ENCODE peak calls at places on chromosomes 7 and 10, in nine cellular contexts. L is GM20000; G is M059J; M is NCI-H1417 treated with DMSO at 0.1 percent for 48 hours; R is memory B cell; Z is NCI-H1436; N is LoVo; O is stromal cell of bone marrow; A is activated T-cell treated with anti-CD3 and anti-CD28 coated beads, Interleukin-2, amount 50 U/mL, for 1 hour. J is an unnamed sample.

GRCh38 chr7:20095441-20095840 is 121.7 kb downstream of the MACC1 start:
- DNase-seq in L (no peak), G (no peak), M (no peak), R (no peak), Z (no peak), N (no peak), O (no peak), A (no peak), J (no peak)

GRCh38 chr7:38169862-38170261 is 8.2 kb upstream of the STARD3NL start:
- DNase-seq in L (no peak), G (peak; percentile 93), M (no peak), R (no peak), Z (no peak), N (peak; percentile 24), O (peak; percentile 100), A (no peak), J (peak; percentile 77)

GRCh38 chr7:99380032-99380822 is 5.7 kb downstream of the ARPC1B start:
- DNase-seq in L (peak; percentile 78), G (no peak), M (no peak), R (peak; percentile 55), Z (no peak), N (no peak), O (no peak), A (peak; percentile 40), J (no peak)

GRCh38 chr10:125076121-125076825 is 84.1 kb downstream of the CTBP2 start:
- DNase-seq in L (no peak), G (no peak), M (no peak), R (no peak), Z (no peak), N (no peak), O (no peak), A (no peak), J (no peak)

GRCh38 chr10:93595378-93596288 is 5.4 kb downstream of the RBP4 start:
- DNase-seq in L (no peak), G (no peak), M (no peak), R (no peak), Z (no peak), N (no peak), O (no peak), A (no peak), J (no peak)

GRCh38 chr7:71264005-71264404 is 132.1 kb downstream of the GALNT17 start:
- DNase-seq in L (no peak), G (no peak), M (no peak), R (no peak), Z (no peak), N (no peak), O (no peak), A (no peak), J (no peak)

GRCh38 chr7:83159731-83160130 is 3.0 kb downstream of the PCLO start:
- DNase-seq in L (no peak), G (peak; percentile 17), M (no peak), R (no peak), Z (no peak), N (no peak), O (no peak), A (no peak), J (no peak)

GRCh38 chr10:62732841-62733653 is 71.5 kb upstream of the ADO start:
- DNase-seq in L (peak; percentile 71), G (peak; percentile 94), M (no peak), R (peak; percentile 44), Z (no peak), N (no peak), O (no peak), A (peak; percentile 63), J (peak; percentile 71)

GRCh38 chr7:78018541-78019456 is 220.2 kb downstream of the PHTF2 start:
- DNase-seq in L (no peak), G (peak; percentile 71), M (no peak), R (peak; percentile 9), Z (no peak), N (no peak), O (peak; percentile 45), A (no peak), J (no peak)

GRCh38 chr10:127194598-127194997 is 1.8 kb downstream of the INSYN2A start:
- DNase-seq in L (no peak), G (no peak), M (no peak), R (no peak), Z (no peak), N (no peak), O (no peak), A (no peak), J (no peak)

GRCh38 chr7:93773446-93773845 is 117.1 kb downstream of the TFPI2 start:
- DNase-seq in L (no peak), G (no peak), M (no peak), R (no peak), Z (no peak), N (no peak), O (no peak), A (no peak), J (no peak)

GRCh38 chr7:55570939-55571338 is 1.4 kb downstream of the VOPP1 start:
- DNase-seq in L (no peak), G (peak; percentile 88), M (no peak), R (no peak), Z (no peak), N (no peak), O (no peak), A (no peak), J (no peak)

GRCh38 chr10:131972474-131973071 is 9.2 kb downstream of the BNIP3 start:
- DNase-seq in L (no peak), G (no peak), M (no peak), R (no peak), Z (no peak), N (no peak), O (peak; percentile 31), A (peak; percentile 40), J (no peak)

GRCh38 chr10:90742189-90742588 is 115.7 kb downstream of the HTR7 start:
- DNase-seq in L (no peak), G (peak; percentile 88), M (no peak), R (no peak), Z (no peak), N (no peak), O (peak; percentile 13), A (no peak), J (no peak)

GRCh38 chr7:22958742-22959141 is 55.2 kb downstream of the HYCC1 start:
- DNase-seq in L (no peak), G (no peak), M (no peak), R (no peak), Z (no peak), N (no peak), O (no peak), A (no peak), J (no peak)

GRCh38 chr7:115748123-115748738 is 282.3 kb downstream of the TFEC start:
- DNase-seq in L (no peak), G (no peak), M (peak; percentile 47), R (no peak), Z (peak; percentile 10), N (peak; percentile 40), O (no peak), A (no peak), J (no peak)

GRCh38 chr10:79270471-79271246 is 76.6 kb upstream of the PPIF start:
- DNase-seq in L (no peak), G (no peak), M (no peak), R (no peak), Z (no peak), N (no peak), O (no peak), A (no peak), J (no peak)

GRCh38 chr7:7799138-7799537 is 80.7 kb upstream of the RPA3 start:
- DNase-seq in L (no peak), G (peak; percentile 56), M (no peak), R (no peak), Z (peak; percentile 15), N (peak; percentile 64), O (no peak), A (no peak), J (peak; percentile 25)

GRCh38 chr7:82625377-82625776 is 181.8 kb upstream of the CACNA2D1 start:
- DNase-seq in L (no peak), G (no peak), M (no peak), R (no peak), Z (no peak), N (no peak), O (no peak), A (no peak), J (no peak)

GRCh38 chr10:104139221-104139620 is 17.2 kb downstream of the SFR1 start:
- DNase-seq in L (no peak), G (no peak), M (no peak), R (no peak), Z (no peak), N (no peak), O (no peak), A (no peak), J (no peak)

GRCh38 chr7:138865843-138866242 is 67.8 kb upstream of the ATP6V0A4 start:
- DNase-seq in L (peak; percentile 67), G (peak; percentile 12), M (no peak), R (no peak), Z (no peak), N (no peak), O (no peak), A (peak; percentile 46), J (peak; percentile 51)

GRCh38 chr7:128455556-128456254 is at the start of gene HILPDA:
- DNase-seq in L (peak; percentile 96), G (peak; percentile 99), M (peak; percentile 84), R (peak; percentile 91), Z (peak; percentile 89), N (peak; percentile 98), O (peak; percentile 95), A (peak; percentile 94), J (peak; percentile 82)

GRCh38 chr7:42167914-42168236 is 69.1 kb downstream of the GLI3 start:
- DNase-seq in L (no peak), G (no peak), M (no peak), R (no peak), Z (no peak), N (no peak), O (no peak), A (no peak), J (no peak)

GRCh38 chr7:41058986-41059741 is 643.7 kb downstream of the INHBA start:
- DNase-seq in L (no peak), G (peak; percentile 60), M (no peak), R (no peak), Z (no peak), N (peak; percentile 54), O (no peak), A (no peak), J (peak; percentile 44)

GRCh38 chr7:107044347-107045194 is at the start of gene PRKAR2B:
- DNase-seq in L (peak; percentile 91), G (peak; percentile 72), M (peak; percentile 54), R (peak; percentile 56), Z (peak; percentile 71), N (peak; percentile 63), O (no peak), A (peak; percentile 85), J (peak; percentile 73)

GRCh38 chr7:157797361-157797760 is 460.6 kb downstream of the DNAJB6 start:
- DNase-seq in L (no peak), G (no peak), M (no peak), R (no peak), Z (no peak), N (no peak), O (no peak), A (no peak), J (no peak)